ENCODE peak calls at places on chromosomes 16 and 17, in five cellular contexts. M, D, S, J and N are unnamed samples.

GRCh38 chr16:53626816-53627215 is 76.8 kb downstream of the RPGRIP1L start:
- DNase-seq in M (no peak), S (no peak), D (no peak), J (no peak), N (no peak)

GRCh38 chr17:3542410-3543088 is 15.1 kb downstream of the TRPV3 start:
- DNase-seq in S (no peak), M (no peak), J (no peak), D (no peak), N (no peak)

GRCh38 chr16:89166696-89167424 is 4.7 kb upstream of the CDH15 start:
- DNase-seq in M (no peak), D (no peak), S (no peak), J (no peak), N (no peak)

GRCh38 chr16:82924075-82924854 is 297.5 kb downstream of the CDH13 start:
- DNase-seq in M (no peak), D (no peak), S (no peak), J (no peak), N (no peak)

GRCh38 chr17:69906306-69906705 is 168.7 kb upstream of the KCNJ16 start:
- DNase-seq in D (no peak), J (no peak), S (no peak), M (no peak), N (no peak)

GRCh38 chr16:75627856-75628255 is 4.8 kb upstream of the ADAT1 start:
- DNase-seq in J (no peak), S (no peak), M (no peak), D (peak), N (no peak)

GRCh38 chr17:37650419-37651003 is 7.3 kb upstream of the DDX52 start:
- DNase-seq in J (no peak), D (peak), S (no peak), M (peak), N (peak)

GRCh38 chr17:11900103-11900502 is 97.2 kb downstream of the ZNF18 start:
- DNase-seq in J (no peak), S (no peak), M (no peak), D (no peak), N (no peak)

GRCh38 chr16:77647726-77648125 is 74.6 kb upstream of the NUDT7 start:
- DNase-seq in S (no peak), M (no peak), D (peak), J (no peak), N (peak)

GRCh38 chr17:3691539-3692166 is 4.3 kb downstream of the P2RX5 start:
- DNase-seq in D (no peak), M (no peak), J (no peak), S (no peak), N (no peak)

GRCh38 chr17:57327176-57327970 is 71.0 kb downstream of the MSI2 start:
- DNase-seq in S (no peak), J (no peak), D (no peak), M (no peak), N (no peak)

GRCh38 chr16:69180011-69180338 is 7.0 kb upstream of the SNTB2 start:
- DNase-seq in S (no peak), J (no peak), M (no peak), D (no peak), N (no peak)

GRCh38 chr17:53006006-53006405 is 816.7 kb upstream of the KIF2B start:
- DNase-seq in S (no peak), M (no peak), J (no peak), D (no peak), N (no peak)

GRCh38 chr16:8661703-8662102 is 12.7 kb upstream of the ABAT start:
- DNase-seq in S (no peak), J (no peak), D (no peak), M (no peak), N (no peak)

GRCh38 chr17:44608732-44609435 is 47.4 kb upstream of the MEIOC start:
- DNase-seq in M (no peak), J (no peak), S (no peak), D (no peak), N (no peak)

GRCh38 chr16:2738615-2739014 is 13.8 kb upstream of the SRRM2 start:
- DNase-seq in S (no peak), D (no peak), M (no peak), J (no peak), N (no peak)

GRCh38 chr16:4401094-4401501 is 15.3 kb downstream of the CORO7 start:
- DNase-seq in J (no peak), M (no peak), S (no peak), D (no peak), N (no peak)

GRCh38 chr17:6450926-6451717 is 6.9 kb downstream of the PIMREG start:
- DNase-seq in M (no peak), S (no peak), D (no peak), J (no peak), N (no peak)

GRCh38 chr16:75526032-75526790 is 9.7 kb downstream of the CHST5 start:
- DNase-seq in M (no peak), D (no peak), J (no peak), S (no peak), N (no peak)

GRCh38 chr17:46089389-46089965 is 90.4 kb downstream of the STH start:
- DNase-seq in J (no peak), M (no peak), D (no peak), S (no peak), N (no peak)

GRCh38 chr17:29345066-29345465 is 45.1 kb upstream of the TAOK1 start:
- DNase-seq in S (no peak), D (no peak), J (no peak), M (no peak), N (no peak)

GRCh38 chr16:82639666-82640336 is 13.0 kb downstream of the CDH13 start:
- DNase-seq in J (no peak), M (peak), S (no peak), D (peak), N (peak)

GRCh38 chr16:84953051-84953746 is 58.1 kb downstream of the ZDHHC7 start:
- DNase-seq in J (no peak), D (no peak), M (no peak), S (no peak), N (no peak)

GRCh38 chr16:50702725-50703124 is 9.3 kb downstream of the NOD2 start:
- DNase-seq in J (no peak), S (no peak), D (no peak), M (no peak), N (no peak)

GRCh38 chr17:78130439-78131101 is at the start of gene TMC8:
- DNase-seq in S (peak), J (no peak), D (no peak), M (no peak), N (no peak)

GRCh38 chr17:40809721-40810421 is 10.1 kb upstream of the KRT28 start:
- DNase-seq in S (no peak), D (peak), J (no peak), M (no peak), N (no peak)

GRCh38 chr17:72512649-72513556 is 392.1 kb downstream of the SOX9 start:
- DNase-seq in M (no peak), J (no peak), S (no peak), D (no peak), N (no peak)

GRCh38 chr17:72515291-72516065 is 394.7 kb downstream of the SOX9 start:
- DNase-seq in D (peak), S (no peak), M (no peak), J (no peak), N (peak)

GRCh38 chr17:72516772-72517399 is 396.1 kb downstream of the SOX9 start:
- DNase-seq in S (peak), M (no peak), D (peak), J (no peak), N (peak)

GRCh38 chr17:72514321-72514861 is 393.6 kb downstream of the SOX9 start:
- DNase-seq in J (no peak), S (no peak), M (no peak), D (peak), N (no peak)

DNA sequence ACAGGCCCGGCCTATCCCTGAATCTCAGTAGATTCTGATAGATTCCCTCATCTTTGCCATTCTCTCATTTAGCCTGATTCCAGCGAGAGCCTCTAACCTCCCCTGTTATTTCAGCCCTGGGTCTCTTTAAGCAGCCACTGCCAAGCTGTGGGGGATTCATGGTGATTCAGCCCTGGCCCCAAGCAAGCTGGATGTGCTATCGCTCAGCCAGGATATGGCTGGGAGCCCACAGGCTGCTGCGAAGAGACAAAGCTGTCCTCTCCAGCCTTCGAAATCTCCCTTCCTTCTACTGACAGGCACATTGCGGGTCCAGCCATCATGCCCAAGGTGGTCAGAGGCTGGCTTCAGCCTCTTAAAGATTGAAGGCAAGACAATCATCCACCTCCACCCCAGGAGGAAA is 394.1 kb downstream of the SOX9 start:
- DNase-seq in M (no peak), S (peak), D (peak), J (no peak), N (peak)
- H3K4me3 ChIP-seq in M (no peak), S (no peak), D (peak), J (no peak), N (no peak)

GRCh38 chr16:14490281-14490680 is 139.8 kb downstream of the PARN start:
- DNase-seq in J (no peak), M (no peak), S (no peak), D (no peak), N (no peak)

GRCh38 chr16:14486520-14487303 is 143.3 kb downstream of the PARN start:
- DNase-seq in M (peak), S (peak), J (peak), D (peak), N (peak)

GRCh38 chr16:14487579-14487978 is 142.5 kb downstream of the PARN start:
- DNase-seq in M (peak), J (no peak), S (no peak), D (no peak), N (no peak)

GRCh38 chr16:14491831-14492529 is 138.1 kb downstream of the PARN start:
- DNase-seq in S (no peak), D (no peak), M (no peak), J (no peak), N (no peak)

GRCh38 chr16:14489460-14489859 is 140.6 kb downstream of the PARN start:
- DNase-seq in D (peak), M (no peak), S (no peak), J (no peak), N (no peak)
- TF ChIP-seq CTCF in D (peak), M (no peak), S (no peak), J (no peak), N (peak)

DNA sequence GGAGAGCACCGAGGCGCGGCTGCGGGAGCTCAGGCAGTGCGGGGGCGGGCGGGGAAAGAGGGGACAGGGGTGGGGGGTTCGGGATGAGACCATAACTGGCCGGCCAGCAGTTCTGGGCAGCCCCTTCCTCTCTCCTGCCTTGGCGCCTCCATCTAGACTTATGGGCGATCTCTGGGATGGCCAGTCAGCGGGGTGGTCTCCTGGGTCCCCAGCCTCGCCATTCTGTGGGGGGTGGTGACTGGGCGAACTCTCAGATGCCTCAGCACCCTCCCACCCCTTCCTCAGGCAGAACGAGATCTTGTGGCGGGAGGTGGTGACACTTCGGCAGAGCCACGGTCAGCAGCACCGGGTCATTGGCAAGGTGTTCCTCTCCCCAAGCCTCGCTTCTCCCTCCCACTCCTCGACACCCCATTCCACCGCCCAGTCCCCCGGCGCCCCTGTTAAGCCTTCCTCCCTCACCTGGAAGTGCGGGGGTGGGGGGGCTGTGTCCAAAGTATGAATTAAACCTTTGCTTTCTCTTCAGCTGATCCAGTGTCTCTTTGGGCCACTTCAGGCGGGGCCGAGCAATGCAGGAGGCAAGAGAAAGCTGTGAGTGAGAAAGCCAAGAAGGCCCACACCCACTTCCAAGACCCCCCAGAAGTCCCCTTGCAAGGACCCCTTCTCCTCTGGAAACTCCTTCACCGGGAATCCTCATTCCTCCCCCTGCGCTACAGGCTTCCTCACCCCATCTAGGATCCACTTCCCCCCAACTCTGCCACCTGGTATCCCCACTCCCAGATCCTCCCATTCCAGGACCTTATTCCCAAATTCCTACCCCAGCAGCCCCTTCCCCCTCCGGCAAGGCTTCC is 1.7 kb downstream of the HSF4 start:
- DNase-seq in S (no peak), D (no peak), M (no peak), J (no peak), N (no peak)
- H3K4me3 ChIP-seq in S (no peak), D (no peak), M (no peak), J (no peak), N (no peak)

DNA sequence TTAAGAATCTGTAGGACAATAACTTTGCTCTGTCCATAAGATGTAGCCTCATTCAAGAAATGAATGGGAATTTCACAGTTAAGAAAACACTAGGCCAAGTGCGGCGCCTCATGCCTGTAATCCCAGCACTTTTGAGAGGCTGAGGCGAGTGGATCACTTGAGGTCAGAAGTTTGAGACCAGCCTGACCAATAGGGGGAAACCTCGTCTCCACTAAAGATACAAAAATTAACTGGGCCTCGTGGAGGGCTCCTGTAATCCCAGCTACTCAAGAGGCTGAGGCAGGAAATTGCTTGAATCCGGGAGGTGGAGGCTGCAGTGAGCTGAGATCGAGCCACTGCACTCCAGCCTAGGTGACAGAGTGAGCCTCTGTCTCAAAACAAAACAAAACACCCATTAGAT is 19.9 kb upstream of the RSL1D1 start:
- DNase-seq in J (no peak), S (peak), D (peak), M (no peak), N (no peak)
- TF ChIP-seq CTCF in J (peak), S (no peak), D (peak), M (no peak), N (peak)

GRCh38 chr16:81005644-81006471 is 827 bp downstream of the CMC2 start:
- DNase-seq in M (peak), S (peak), J (no peak), D (peak), N (peak)
- H3K4me3 ChIP-seq in M (peak), S (peak), J (peak), D (peak), N (peak)

GRCh38 chr17:61574542-61575351 is 16.3 kb downstream of the NACA2 start:
- DNase-seq in M (peak), D (peak), J (no peak), S (no peak), N (peak)
- TF ChIP-seq CTCF in M (no peak), D (peak), J (peak), S (no peak), N (peak)

DNA sequence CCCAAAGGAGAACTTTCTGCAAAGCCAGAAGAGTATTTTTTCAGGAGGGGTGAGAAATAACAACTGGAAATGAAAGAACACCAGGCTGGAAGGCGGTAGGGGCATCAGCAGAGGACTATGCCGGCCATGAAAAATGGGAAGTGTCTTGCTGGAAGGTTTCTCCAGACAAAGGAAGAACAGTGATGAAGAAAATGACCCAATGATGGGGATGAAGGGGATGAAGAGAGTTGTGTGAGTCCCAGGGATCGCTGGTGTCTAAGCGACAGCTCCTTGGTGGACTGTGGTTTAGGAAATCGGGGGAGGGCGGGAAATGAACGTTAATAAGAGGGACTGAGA is 623 bp downstream of the TTLL6 start:
- DNase-seq in D (no peak), S (no peak), J (no peak), M (no peak), N (no peak)
- H3K4me3 ChIP-seq in D (no peak), S (peak), J (peak), M (peak), N (peak)